ENCODE peak calls at places on chromosomes 12 and 14, in four cellular contexts. M is SK-N-SH, O is lower lobe of right lung, Z is heart right ventricle. T is an unnamed sample. For H3K27me3 and H3K36me3, the result is how much of the 10 kb centered on the place peaks cover.

GRCh38 chr14:103118663-103119404 is 4.4 kb upstream of the TNFAIP2 start:
- DNase-seq in M (no peak), O (peak), Z (peak), T (no peak)

GRCh38 chr14:37474191-37474590 is 120.9 kb downstream of the FOXA1 start:
- DNase-seq in O (no peak), M (no peak), Z (no peak), T (no peak)

GRCh38 chr14:38171197-38171596 is 36.5 kb upstream of the SSTR1 start:
- DNase-seq in Z (no peak), M (no peak), O (peak), T (no peak)

GRCh38 chr12:108691995-108692808 is 39.1 kb downstream of the CORO1C start:
- DNase-seq in Z (peak), O (peak), M (no peak), T (no peak)

GRCh38 chr12:42779186-42779859 is 189.8 kb upstream of the PRICKLE1 start:
- DNase-seq in O (no peak), M (no peak), Z (no peak), T (no peak)

GRCh38 chr12:4244868-4245267 is 28.7 kb upstream of the CCND2 start:
- DNase-seq in O (no peak), M (no peak), Z (no peak), T (no peak)

GRCh38 chr14:51357250-51357649 is 117.2 kb downstream of the TMX1 start:
- DNase-seq in O (no peak), Z (no peak), M (no peak), T (no peak)

GRCh38 chr12:3885179-3886094 is 12.2 kb upstream of the PARP11 start:
- DNase-seq in M (peak), O (no peak), Z (no peak), T (peak)

GRCh38 chr12:46549527-46550265 is 177.1 kb upstream of the SLC38A2 start:
- DNase-seq in Z (no peak), M (no peak), O (no peak), T (no peak)

GRCh38 chr12:109741970-109742372 is 28.3 kb downstream of the FAM222A start:
- DNase-seq in O (peak), M (peak), Z (peak), T (no peak)

GRCh38 chr12:24955389-24955788 is 6.5 kb upstream of the BCAT1 start:
- DNase-seq in O (no peak), Z (no peak), M (no peak), T (no peak)
- H3K27me3 ChIP-seq in O (under half), Z (under half), M (under half), T (under half)

DNA sequence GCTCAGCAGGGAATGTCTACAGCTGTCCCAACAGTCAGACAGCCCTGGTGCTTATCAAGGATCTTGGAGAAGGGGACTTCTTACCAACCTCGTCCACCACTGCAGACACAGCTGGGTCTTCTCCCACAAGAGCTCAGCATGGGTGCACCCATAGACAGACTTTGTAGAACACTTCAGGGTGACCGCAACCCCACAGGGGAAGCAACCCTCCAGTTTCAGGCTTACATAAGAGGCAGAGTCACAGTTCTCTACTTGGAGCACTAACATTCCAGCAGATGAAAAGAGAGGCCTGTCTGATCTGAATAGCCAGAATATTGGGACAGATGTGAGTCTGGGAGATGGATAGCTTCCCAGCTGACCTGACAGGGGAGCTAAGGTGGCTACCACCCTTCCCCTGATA is 3.5 kb upstream of the CLEC1A start:
- DNase-seq in Z (no peak), O (no peak), M (no peak), T (no peak)
- H3K36me3 ChIP-seq in Z (under half), O (under half), M (under half), T (under half)

DNA sequence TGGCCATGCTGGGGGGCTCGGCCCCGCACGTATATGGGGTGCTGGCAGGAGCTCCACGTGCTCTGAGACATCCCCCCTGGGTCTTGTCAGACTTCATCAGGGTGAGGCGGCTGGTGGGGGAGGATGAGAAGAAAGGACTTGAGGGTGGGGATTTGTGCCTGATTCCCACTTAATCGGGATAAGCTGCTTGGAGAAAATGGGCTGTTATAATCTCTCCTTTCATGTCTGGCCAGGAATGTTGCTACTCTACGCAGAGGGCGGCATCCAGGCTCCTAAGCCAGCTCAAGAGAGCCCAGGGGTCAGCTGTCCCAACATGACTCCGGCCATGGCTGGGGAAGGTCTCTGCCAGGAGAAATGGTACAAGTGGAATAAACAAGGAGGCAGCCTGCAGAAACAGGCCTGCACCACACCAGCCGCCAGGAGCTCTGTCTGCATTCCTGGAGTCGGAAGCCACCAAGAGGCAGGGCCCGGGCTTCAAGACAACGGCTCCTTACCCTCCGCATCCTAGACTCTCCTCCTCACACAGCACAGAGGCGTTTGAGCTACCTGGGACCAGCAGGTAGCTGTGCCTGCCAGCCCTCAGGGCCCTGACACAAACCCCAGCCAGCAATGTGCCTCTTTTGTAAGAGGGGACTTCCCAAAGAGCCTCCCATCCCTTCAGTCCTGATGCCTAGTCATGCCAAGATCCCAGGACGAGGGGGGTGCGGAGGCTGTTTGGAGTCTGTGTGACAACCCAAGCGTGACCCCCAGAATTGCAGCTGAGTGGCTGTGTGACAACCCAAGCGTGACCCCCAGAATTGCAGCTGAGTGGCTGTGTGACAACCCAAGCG is 195.8 kb upstream of the DIO3 start:
- DNase-seq in M (peak), O (no peak), Z (no peak), T (peak)
- H3K27me3 ChIP-seq in M (under half), O (under half), Z (under half), T (under half)

DNA sequence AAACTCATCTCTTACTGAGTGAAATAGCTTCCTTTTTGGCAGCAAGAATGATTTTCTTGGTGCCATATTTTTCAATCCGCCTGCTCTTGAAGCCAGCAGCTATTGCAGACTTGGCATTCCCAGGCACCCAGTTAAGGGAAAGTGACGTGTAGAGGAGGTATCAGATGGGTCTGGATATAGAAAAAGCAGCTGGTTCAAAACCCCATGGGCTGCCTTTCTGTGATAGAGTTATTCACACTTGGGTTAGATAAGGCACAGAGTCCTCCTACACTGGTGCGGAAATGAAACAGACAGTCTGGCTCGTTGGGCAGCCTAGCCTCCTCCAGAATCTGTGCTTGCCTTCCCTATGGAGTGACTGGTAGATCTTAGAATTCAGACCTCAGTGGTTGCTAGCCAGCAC is 62.2 kb downstream of the PTPN11 start:
- DNase-seq in O (no peak), M (no peak), Z (no peak), T (no peak)
- H3K36me3 ChIP-seq in O (half or more), M (under half), Z (under half), T (under half)

GRCh38 chr12:118436986-118437385 is 60.6 kb downstream of the SUDS3 start:
- DNase-seq in Z (no peak), O (no peak), M (no peak), T (no peak)
- H3K27me3 ChIP-seq in Z (under half), O (under half), M (under half), T (under half)

GRCh38 chr14:28763914-28764848 is 2.4 kb upstream of the FOXG1 start:
- DNase-seq in Z (no peak), O (no peak), M (no peak), T (peak)
- H3K36me3 ChIP-seq in Z (under half), O (under half), M (under half), T (under half)

GRCh38 chr12:58081488-58081887 is 140.1 kb downstream of the ATP23 start:
- DNase-seq in Z (no peak), O (no peak), M (no peak), T (no peak)
- H3K27me3 ChIP-seq in Z (under half), O (under half), M (under half), T (under half)

GRCh38 chr12:105335856-105336255 is 5.4 kb downstream of the C12orf75 start:
- DNase-seq in M (no peak), O (no peak), Z (no peak), T (no peak)
- H3K36me3 ChIP-seq in M (under half), O (under half), Z (under half), T (under half)